ENCODE peak calls at places on chromosomes 5 and 9, in four cellular contexts. E, I, N and D are unnamed samples.

GRCh38 chr5:165055476-165055875 is 1550.1 kb downstream of the MAT2B start:
- DNase-seq in N (no peak), I (no peak), E (no peak), D (no peak)

GRCh38 chr5:11596185-11596584 is 308.1 kb downstream of the CTNND2 start:
- DNase-seq in E (no peak), N (no peak), I (no peak), D (no peak)

GRCh38 chr5:58929726-58930125 is 346.9 kb downstream of the RAB3C start:
- DNase-seq in I (no peak), N (no peak), E (no peak), D (no peak)

GRCh38 chr5:125409101-125409495 is 662.7 kb upstream of the ZNF608 start:
- DNase-seq in E (no peak), N (no peak), I (no peak), D (no peak)

GRCh38 chr5:134554319-134555222 is 29.1 kb downstream of the JADE2 start:
- DNase-seq in N (peak), E (peak), I (peak), D (peak)

GRCh38 chr9:18767141-18767540 is 265.9 kb downstream of the SAXO1 start:
- DNase-seq in N (no peak), I (no peak), E (no peak), D (no peak)

GRCh38 chr5:166909040-166909439 is 1382.4 kb upstream of the WWC1 start:
- DNase-seq in N (no peak), I (no peak), E (no peak), D (no peak)

GRCh38 chr9:72315089-72315509 is 49.9 kb downstream of the ZFAND5 start:
- DNase-seq in I (no peak), N (peak), E (peak), D (no peak)

GRCh38 chr9:21682981-21683380 is 119.5 kb upstream of the MTAP start:
- DNase-seq in I (no peak), E (no peak), N (no peak), D (no peak)

GRCh38 chr9:94921656-94922055 is 195.2 kb downstream of the AOPEP start:
- DNase-seq in E (no peak), N (no peak), I (no peak), D (no peak)

GRCh38 chr5:51099173-51099853 is 283.9 kb upstream of the ISL1 start:
- DNase-seq in N (peak), E (no peak), I (no peak), D (no peak)

GRCh38 chr5:10576790-10577189 is 12.9 kb downstream of the ANKRD33B start:
- DNase-seq in I (no peak), N (no peak), E (no peak), D (no peak)

GRCh38 chr5:1315709-1316587 is 21.1 kb upstream of the TERT start:
- DNase-seq in N (peak), I (peak), E (peak), D (no peak)

GRCh38 chr5:169164481-169164925 is 136.4 kb downstream of the SLIT3 start:
- DNase-seq in N (no peak), E (no peak), I (no peak), D (no peak)

GRCh38 chr5:132776932-132777208 is 169 bp downstream of the SEPTIN8 start:
- DNase-seq in E (no peak), I (no peak), N (no peak), D (no peak)

GRCh38 chr5:82622205-82622604 is 344.1 kb upstream of the RPS23 start:
- DNase-seq in E (no peak), I (no peak), N (no peak), D (no peak)

GRCh38 chr9:14437336-14438231 is 123.6 kb upstream of the NFIB start:
- DNase-seq in I (no peak), N (no peak), E (no peak), D (no peak)

GRCh38 chr9:88535932-88536324 is 950 bp downstream of the NXNL2 start:
- DNase-seq in I (no peak), E (no peak), N (no peak), D (no peak)

GRCh38 chr9:126620478-126620877 is 6.8 kb downstream of the LMX1B start:
- DNase-seq in N (no peak), E (no peak), I (no peak), D (no peak)

GRCh38 chr5:142474426-142474825 is 149.6 kb upstream of the SPRY4 start:
- DNase-seq in I (no peak), N (no peak), E (no peak), D (no peak)

GRCh38 chr5:139749242-139749641 is 46.4 kb upstream of the PSD2 start:
- DNase-seq in I (no peak), N (no peak), E (no peak), D (no peak)

GRCh38 chr5:153372433-153373167 is 117.9 kb upstream of the GRIA1 start:
- DNase-seq in N (no peak), E (no peak), I (no peak), D (no peak)

GRCh38 chr9:99824378-99825157 is 2.9 kb downstream of the NR4A3 start:
- DNase-seq in N (peak), E (peak), I (peak), D (no peak)

GRCh38 chr9:127965953-127966352 is 14.8 kb downstream of the EEIG1 start:
- DNase-seq in I (no peak), N (no peak), E (no peak), D (no peak)

GRCh38 chr5:42015681-42016080 is 90.6 kb downstream of the FBXO4 start:
- DNase-seq in N (no peak), E (no peak), I (no peak), D (no peak)

GRCh38 chr5:8650197-8650596 is 781.2 kb downstream of the MTRR start:
- DNase-seq in I (no peak), E (no peak), N (no peak), D (no peak)

GRCh38 chr5:151741678-151742423 is 16.6 kb downstream of the ATOX1 start:
- DNase-seq in I (no peak), E (no peak), N (peak), D (no peak)

GRCh38 chr5:151740336-151740942 is 18.0 kb downstream of the ATOX1 start:
- DNase-seq in E (peak), N (peak), I (peak), D (peak)

GRCh38 chr5:151739395-151739794 is 19.0 kb downstream of the ATOX1 start:
- DNase-seq in I (no peak), E (no peak), N (no peak), D (no peak)

GRCh38 chr5:151739939-151740335 is 18.5 kb downstream of the ATOX1 start:
- DNase-seq in E (no peak), N (no peak), I (no peak), D (peak)

DNA sequence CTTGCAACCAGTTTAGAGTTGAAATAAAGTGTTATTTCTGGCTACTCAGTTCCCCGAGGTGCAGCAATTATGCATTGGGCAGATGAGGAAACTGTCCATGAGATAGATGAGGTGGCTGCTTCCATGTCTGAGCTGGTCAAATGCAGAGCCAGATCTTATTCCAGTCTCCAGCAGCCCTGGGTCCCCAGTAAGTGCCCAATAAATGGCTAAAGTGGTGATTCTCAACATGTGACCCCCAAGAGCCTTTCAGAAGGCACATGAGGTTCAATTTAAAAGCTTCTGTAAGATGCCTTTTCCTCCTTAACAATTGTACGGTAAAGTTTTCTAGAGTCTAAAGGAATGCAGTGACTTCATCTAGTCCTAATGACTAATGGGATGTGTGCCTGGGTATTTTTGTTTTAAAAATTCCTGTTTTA is 17.5 kb downstream of the ATOX1 start:
- DNase-seq in N (no peak), E (no peak), I (no peak), D (no peak)
- TF ChIP-seq CTCF in N (peak), E (no peak), I (no peak), D (no peak)

GRCh38 chr5:93894471-93895354 is 153.3 kb upstream of the POU5F2 start:
- DNase-seq in N (no peak), I (no peak), E (no peak), D (no peak)
- TF ChIP-seq CTCF in N (peak), I (peak), E (peak), D (peak)

GRCh38 chr9:120868676-120869359 is 8.2 kb downstream of the PHF19 start:
- DNase-seq in N (peak), I (peak), E (peak), D (peak)
- TF ChIP-seq CTCF in N (no peak), I (peak), E (no peak), D (peak)

GRCh38 chr5:126615286-126615685 is 14.5 kb downstream of the PHAX start:
- DNase-seq in N (no peak), E (no peak), I (peak), D (no peak)
- TF ChIP-seq CTCF in N (no peak), E (no peak), I (no peak), D (no peak)